ENCODE peak calls at places on chromosome 20, in nine cellular contexts. E is ovary; C is heart right ventricle; U is spleen; W is body of pancreas; Q is neural progenitor cell; F is mucosa of descending colon; Y is fibroblast of lung; G is CD8-positive, alpha-beta T cell. D is an unnamed sample. For H3K4me1, the result is how much of the 10 kb centered on the place peaks cover.

GRCh38 chr20:904146-904545 is 12.0 kb downstream of the ANGPT4 start:
- DNase-seq in E (no peak), C (no peak), U (no peak), W (no peak), Q (no peak), F (no peak), Y (no peak), G (no peak), D (no peak)

GRCh38 chr20:24504331-24505285 is 35.2 kb downstream of the SYNDIG1 start:
- DNase-seq in E (no peak), C (no peak), U (no peak), W (no peak), Q (no peak), F (no peak), Y (no peak), G (no peak), D (no peak)

GRCh38 chr20:11350126-11351005 is 567.3 kb upstream of the BTBD3 start:
- DNase-seq in E (no peak), C (no peak), U (no peak), W (no peak), Q (no peak), F (no peak), Y (peak), G (no peak), D (no peak)

GRCh38 chr20:53900380-53900999 is 169.9 kb downstream of the BCAS1 start:
- DNase-seq in E (no peak), C (no peak), U (no peak), W (no peak), Q (no peak), F (no peak), Y (peak), G (no peak), D (no peak)

GRCh38 chr20:23227976-23228375 is 122.6 kb upstream of the NXT1 start:
- DNase-seq in E (no peak), C (no peak), U (no peak), W (no peak), Q (no peak), F (no peak), Y (peak), G (no peak), D (no peak)

GRCh38 chr20:14522595-14522994 is 185.2 kb upstream of the FLRT3 start:
- DNase-seq in E (no peak), C (no peak), U (no peak), W (no peak), Q (no peak), F (no peak), Y (no peak), G (no peak), D (no peak)

GRCh38 chr20:7375905-7376304 is 564.4 kb downstream of the HAO1 start:
- DNase-seq in E (no peak), C (no peak), U (no peak), W (no peak), Q (peak), F (no peak), Y (no peak), G (no peak), D (no peak)

GRCh38 chr20:47154089-47154488 is 202.4 kb downstream of the ZMYND8 start:
- DNase-seq in E (no peak), C (no peak), U (no peak), W (no peak), Q (no peak), F (no peak), Y (no peak), G (no peak), D (no peak)

GRCh38 chr20:47417245-47418060 is 61.0 kb upstream of the ZMYND8 start:
- DNase-seq in E (no peak), C (no peak), U (no peak), W (no peak), Q (no peak), F (no peak), Y (no peak), G (no peak), D (no peak)

GRCh38 chr20:51028616-51029263 is 5.8 kb upstream of the KCNG1 start:
- DNase-seq in E (no peak), C (no peak), U (peak), W (no peak), Q (no peak), F (no peak), Y (no peak), G (no peak), D (no peak)
- TF ChIP-seq CTCF in E (no peak), C (no peak), U (no peak), W (no peak), Q (no peak), F (no peak), Y (no peak), G (no peak), D (no peak)

GRCh38 chr20:32364554-32365208 is 6.5 kb downstream of the ASXL1 start:
- DNase-seq in E (no peak), C (no peak), U (no peak), W (no peak), Q (no peak), F (no peak), Y (no peak), G (no peak), D (no peak)

GRCh38 chr20:32366380-32366779 is 8.2 kb downstream of the ASXL1 start:
- DNase-seq in E (no peak), C (no peak), U (no peak), W (no peak), Q (no peak), F (no peak), Y (no peak), G (no peak), D (no peak)

GRCh38 chr20:32363492-32363891 is 5.4 kb downstream of the ASXL1 start:
- DNase-seq in E (no peak), C (no peak), U (no peak), W (no peak), Q (no peak), F (no peak), Y (no peak), G (no peak), D (no peak)

GRCh38 chr20:32362924-32363364 is 4.8 kb downstream of the ASXL1 start:
- DNase-seq in E (no peak), C (no peak), U (no peak), W (no peak), Q (no peak), F (no peak), Y (no peak), G (no peak), D (no peak)

GRCh38 chr20:32365560-32365959 is 7.4 kb downstream of the ASXL1 start:
- DNase-seq in E (no peak), C (no peak), U (no peak), W (no peak), Q (no peak), F (no peak), Y (no peak), G (no peak), D (no peak)
- H3K4me1 ChIP-seq in E (under half), C (half or more), U (half or more), W (half or more), Q (under half), F (under half), Y (under half), G (half or more), D (under half)

DNA sequence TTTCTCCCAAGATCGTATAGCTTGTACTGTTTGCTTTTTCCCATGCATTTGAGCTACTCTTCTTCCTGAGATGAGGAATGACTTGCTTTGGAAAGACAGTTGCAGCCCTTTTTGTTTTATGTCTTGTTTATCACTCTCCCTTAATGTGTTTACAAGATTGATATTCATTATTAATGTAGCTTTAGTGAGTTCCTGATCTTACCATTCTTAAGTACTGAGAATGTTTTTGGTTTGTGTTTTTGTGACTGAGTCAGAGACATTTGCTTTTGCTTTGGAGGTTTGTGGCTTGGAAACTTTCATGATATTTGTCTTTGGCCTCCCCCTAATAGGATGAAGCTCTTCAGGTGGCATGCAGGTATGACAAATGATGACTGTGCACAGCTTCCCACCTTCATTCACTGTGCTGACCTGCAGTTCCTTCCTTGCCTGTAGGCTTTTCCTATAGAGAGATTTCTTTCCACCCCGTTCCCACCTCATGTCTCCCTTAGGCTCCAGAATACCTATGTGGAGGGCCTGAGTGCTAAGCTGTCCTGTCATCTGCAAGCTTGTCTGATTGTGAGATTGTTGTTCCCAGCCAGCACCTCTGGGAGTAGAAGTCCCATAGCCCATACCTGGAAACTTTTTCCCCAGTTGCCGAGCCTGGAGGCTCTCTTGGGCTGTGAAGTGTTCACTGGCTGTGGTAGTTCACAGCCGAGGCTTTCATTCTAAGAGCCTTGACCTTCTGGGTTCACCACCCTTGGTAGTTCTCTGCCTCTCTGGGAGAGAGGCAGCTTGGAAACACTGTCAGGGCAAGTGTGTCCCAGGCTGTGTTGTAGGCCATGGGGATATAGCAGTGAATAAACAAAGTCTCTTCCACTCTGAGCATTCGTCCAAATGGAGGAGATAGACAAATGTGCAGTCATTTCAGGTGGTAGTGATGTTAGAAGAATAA is 27.1 kb downstream of the CDS2 start:
- DNase-seq in E (no peak), C (no peak), U (no peak), W (no peak), Q (no peak), F (no peak), Y (peak), G (no peak), D (no peak)
- TF ChIP-seq CTCF in E (no peak), C (no peak), U (no peak), W (no peak), Q (no peak), F (no peak), Y (no peak), G (no peak), D (no peak)

DNA sequence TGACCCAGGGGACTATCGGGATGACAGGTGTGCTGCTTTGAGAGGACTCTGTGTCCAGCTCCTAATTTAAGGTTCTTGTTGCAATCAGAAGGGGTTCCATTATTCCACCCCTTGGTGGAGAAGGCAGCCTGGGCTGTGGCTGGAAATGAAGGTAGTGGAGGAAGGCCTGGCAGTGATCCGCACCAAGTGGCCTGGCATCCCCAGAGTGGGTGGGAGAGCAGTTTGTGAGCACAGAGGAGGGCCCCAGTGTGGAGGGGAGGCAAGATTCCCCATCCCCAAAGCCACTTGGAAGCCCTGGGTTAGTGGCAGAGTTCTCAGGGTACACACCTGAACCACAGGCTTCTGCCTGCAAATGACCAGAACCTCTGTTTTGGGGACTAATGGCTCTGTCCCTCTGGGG is 2.3 kb downstream of the TGM3 start:
- DNase-seq in E (no peak), C (no peak), U (no peak), W (no peak), Q (no peak), F (no peak), Y (no peak), G (no peak), D (no peak)
- H3K4me1 ChIP-seq in E (under half), C (under half), U (half or more), W (under half), Q (under half), F (under half), Y (under half), G (under half), D (under half)

GRCh38 chr20:61570796-61571195 is 318.7 kb downstream of the CDH4 start:
- DNase-seq in E (no peak), C (no peak), U (peak), W (no peak), Q (no peak), F (no peak), Y (no peak), G (no peak), D (no peak)
- TF ChIP-seq CTCF in E (no peak), C (no peak), U (no peak), W (no peak), Q (no peak), F (no peak), Y (no peak), G (no peak), D (no peak)

DNA sequence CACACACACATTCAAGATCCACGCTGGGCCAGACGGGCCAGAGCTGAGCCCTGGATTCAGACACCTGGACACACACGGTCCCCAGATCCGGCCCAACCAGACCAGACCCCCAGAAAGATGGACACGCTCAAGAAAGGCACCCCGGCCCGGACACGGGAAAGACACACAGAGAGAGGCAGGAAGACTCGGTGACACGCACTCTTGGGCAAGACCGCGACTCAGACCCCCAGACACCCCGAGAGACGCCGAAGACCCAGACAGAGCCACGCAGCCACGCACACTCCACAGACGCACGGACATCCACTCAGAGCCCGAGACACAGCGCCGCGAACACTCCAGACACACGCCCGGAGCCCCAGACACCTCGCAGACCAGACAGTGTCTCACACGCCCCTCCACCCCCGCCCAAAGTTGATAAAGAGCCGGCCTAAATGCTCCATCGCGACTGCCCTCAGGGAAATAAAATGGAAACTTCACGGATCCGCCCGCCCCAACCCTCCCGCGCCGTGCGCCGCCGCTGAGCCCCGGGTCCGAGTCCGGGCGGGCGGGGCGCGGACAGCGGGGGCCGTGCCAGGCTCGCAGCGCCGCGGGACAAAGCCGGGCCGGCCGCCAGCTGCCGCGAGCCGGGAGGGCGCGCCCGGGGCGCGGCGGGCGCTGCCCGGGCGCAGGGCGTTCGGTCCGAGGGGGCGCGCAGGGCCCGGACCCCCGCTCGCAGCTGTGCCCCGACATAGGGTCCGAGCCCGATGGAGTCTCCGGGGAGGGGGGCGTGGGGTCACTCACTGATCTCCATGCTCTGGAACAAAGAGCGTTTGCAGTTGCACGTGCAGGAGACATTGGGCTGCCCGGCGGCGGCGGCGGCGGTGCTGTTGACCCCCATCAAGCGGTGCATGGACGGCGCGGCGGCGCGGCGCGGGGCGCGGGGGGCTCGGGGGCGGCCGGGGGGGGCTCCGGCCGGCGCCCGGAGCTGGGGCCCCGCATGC is 831 bp downstream of the PMEPA1 start:
- DNase-seq in E (peak), C (peak), U (peak), W (no peak), Q (peak), F (peak), Y (no peak), G (no peak), D (peak)
- H3K4me1 ChIP-seq in E (under half), C (half or more), U (half or more), W (half or more), Q (under half), F (under half), Y (under half), G (under half), D (under half)

GRCh38 chr20:20820104-20820503 is 107.7 kb upstream of the RALGAPA2 start:
- DNase-seq in E (no peak), C (no peak), U (no peak), W (peak), Q (peak), F (no peak), Y (no peak), G (no peak), D (peak)
- TF ChIP-seq CTCF in E (no peak), C (no peak), U (peak), W (peak), Q (peak), F (no peak), Y (peak), G (no peak), D (peak)

D was measured in BE2C.